ENCODE peak calls at places on chromosomes 4 and X, in five cellular contexts. A is CD8-positive, alpha-beta T cell; Y is lung; Q is psoas muscle; G is pancreas. R is an unnamed sample. For H3K36me3, the result is how much of the 10 kb centered on the place peaks cover.

GRCh38 chr4:15771419-15772058 is 6.6 kb upstream of the CD38 start:
- DNase-seq in Y (no peak), Q (no peak), G (no peak), A (no peak), R (no peak)

GRCh38 chr4:13445841-13446790 is 38.0 kb downstream of the RAB28 start:
- DNase-seq in A (no peak), Y (no peak), G (no peak), Q (no peak), R (peak)

GRCh38 chr4:126727461-126727860 is 905.3 kb upstream of the INTU start:
- DNase-seq in A (no peak), G (no peak), Y (no peak), Q (no peak), R (no peak)

GRCh38 chr4:176084769-176085168 is 19.1 kb downstream of the WDR17 start:
- DNase-seq in Q (no peak), G (no peak), Y (no peak), A (no peak), R (no peak)

GRCh38 chrX:53018627-53019026 is 30.0 kb upstream of the GPR173 start:
- DNase-seq in G (no peak), A (no peak), Y (no peak), Q (no peak), R (no peak)

GRCh38 chrX:152850465-152850864 is 19.6 kb downstream of the NSDHL start:
- DNase-seq in A (no peak), Y (no peak), Q (no peak), G (no peak), R (no peak)

GRCh38 chr4:177490769-177491168 is 48.5 kb upstream of the AGA start:
- DNase-seq in Q (no peak), A (no peak), Y (no peak), G (no peak), R (no peak)

GRCh38 chrX:40871385-40872082 is 136.2 kb upstream of the MED14 start:
- DNase-seq in A (no peak), G (no peak), Y (no peak), Q (no peak), R (no peak)

GRCh38 chrX:47831788-47832187 is 4.9 kb upstream of the ZNF81 start:
- DNase-seq in Y (peak), A (peak), Q (peak), G (peak), R (peak)

GRCh38 chrX:119419146-119419545 is 20.0 kb downstream of the SLC25A43 start:
- DNase-seq in A (no peak), Y (no peak), Q (no peak), G (no peak), R (no peak)

GRCh38 chr4:109816894-109817293 is 1.3 kb downstream of the GAR1 start:
- DNase-seq in Y (no peak), Q (no peak), A (no peak), G (no peak), R (no peak)

GRCh38 chrX:50430917-50431316 is 39.7 kb downstream of the DGKK start:
- DNase-seq in A (no peak), Y (no peak), Q (no peak), G (no peak), R (no peak)

GRCh38 chr4:98706200-98706813 is 47.9 kb upstream of the TSPAN5 start:
- DNase-seq in Q (no peak), Y (no peak), A (peak), G (no peak), R (no peak)

GRCh38 chr4:14064969-14065368 is 437.4 kb upstream of the BOD1L1 start:
- DNase-seq in Q (no peak), Y (no peak), A (no peak), G (no peak), R (no peak)

GRCh38 chr4:133058701-133059100 is 90.4 kb upstream of the PCDH10 start:
- DNase-seq in G (no peak), A (no peak), Y (no peak), Q (no peak), R (no peak)

GRCh38 chr4:8291701-8292387 is 22.3 kb downstream of the HTRA3 start:
- DNase-seq in G (no peak), Q (no peak), A (no peak), Y (no peak), R (peak)

GRCh38 chrX:56729152-56729557 is at the start of gene NBDY:
- DNase-seq in Q (peak), G (peak), Y (no peak), A (peak), R (peak)

GRCh38 chrX:28586891-28587635 is at the start of gene IL1RAPL1:
- DNase-seq in Y (no peak), G (no peak), A (no peak), Q (no peak), R (no peak)

GRCh38 chrX:109312757-109313156 is 169.1 kb downstream of the GUCY2F start:
- DNase-seq in A (no peak), Q (no peak), G (no peak), Y (no peak), R (no peak)

GRCh38 chr4:74447636-74448233 is 2.8 kb downstream of the AREG start:
- DNase-seq in Y (no peak), Q (no peak), G (no peak), A (no peak), R (no peak)

GRCh38 chr4:14196141-14196540 is 568.6 kb upstream of the BOD1L1 start:
- DNase-seq in A (no peak), G (peak), Y (no peak), Q (peak), R (peak)

GRCh38 chr4:53132117-53132889 is 233.6 kb downstream of the SCFD2 start:
- DNase-seq in Y (no peak), A (no peak), Q (no peak), G (no peak), R (no peak)

GRCh38 chr4:114694770-114695169 is 96.2 kb downstream of the UGT8 start:
- DNase-seq in A (no peak), G (no peak), Y (no peak), Q (no peak), R (no peak)

GRCh38 chr4:87069037-87069742 is 134.4 kb downstream of the AFF1 start:
- DNase-seq in A (no peak), G (no peak), Y (no peak), Q (no peak), R (no peak)

GRCh38 chr4:87068591-87069021 is 133.8 kb downstream of the AFF1 start:
- DNase-seq in A (no peak), G (no peak), Y (no peak), Q (no peak), R (no peak)

GRCh38 chr4:87066403-87067119 is 131.8 kb downstream of the AFF1 start:
- DNase-seq in Y (no peak), G (no peak), A (no peak), Q (no peak), R (no peak)

GRCh38 chr4:87065016-87065415 is 130.2 kb downstream of the AFF1 start:
- DNase-seq in A (no peak), Y (no peak), G (no peak), Q (no peak), R (no peak)

DNA sequence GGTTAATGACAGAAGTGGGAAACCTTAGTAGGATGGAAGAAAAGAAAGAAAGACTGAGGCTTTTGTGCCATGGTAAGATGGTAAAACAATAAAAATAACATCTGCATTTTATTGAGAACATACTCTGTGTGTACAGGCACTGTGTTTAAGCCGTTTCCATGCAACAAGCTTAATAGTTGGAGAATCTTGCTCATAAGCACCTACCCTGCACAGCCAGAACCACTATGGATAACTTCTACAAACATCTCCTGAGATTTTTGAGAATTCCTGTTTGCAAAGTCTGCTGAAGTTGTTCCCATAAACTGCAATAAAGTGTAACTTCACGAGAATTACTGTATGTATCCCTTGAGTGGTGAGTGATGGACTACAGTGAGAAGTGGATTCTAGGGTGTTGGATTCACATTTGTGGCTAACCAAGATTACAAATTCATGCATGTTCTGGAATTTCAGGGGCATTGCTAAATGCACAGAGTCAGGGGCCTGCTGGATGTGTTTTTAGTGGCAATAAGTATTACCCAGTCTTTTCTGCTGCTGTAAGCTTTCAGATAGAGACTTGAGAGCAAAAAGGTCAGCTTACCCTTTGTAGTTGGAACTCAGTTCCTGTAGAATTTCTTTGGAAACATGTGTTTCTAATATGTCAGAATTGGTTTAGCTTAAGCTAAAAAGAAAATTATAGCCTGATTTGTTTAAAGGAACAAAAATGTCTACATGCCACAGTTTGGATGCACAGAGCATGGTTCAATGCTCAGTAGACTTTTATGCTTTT is 132.5 kb downstream of the AFF1 start:
- DNase-seq in Q (no peak), G (no peak), Y (no peak), A (no peak), R (no peak)
- H3K36me3 ChIP-seq in Q (under half), G (under half), Y (under half), A (under half), R (under half)

GRCh38 chrX:10120828-10121227 is 35.9 kb upstream of the CLCN4 start:
- DNase-seq in Y (no peak), A (no peak), G (no peak), Q (no peak), R (no peak)
- H3K36me3 ChIP-seq in Y (under half), A (under half), G (under half), Q (under half), R (under half)

DNA sequence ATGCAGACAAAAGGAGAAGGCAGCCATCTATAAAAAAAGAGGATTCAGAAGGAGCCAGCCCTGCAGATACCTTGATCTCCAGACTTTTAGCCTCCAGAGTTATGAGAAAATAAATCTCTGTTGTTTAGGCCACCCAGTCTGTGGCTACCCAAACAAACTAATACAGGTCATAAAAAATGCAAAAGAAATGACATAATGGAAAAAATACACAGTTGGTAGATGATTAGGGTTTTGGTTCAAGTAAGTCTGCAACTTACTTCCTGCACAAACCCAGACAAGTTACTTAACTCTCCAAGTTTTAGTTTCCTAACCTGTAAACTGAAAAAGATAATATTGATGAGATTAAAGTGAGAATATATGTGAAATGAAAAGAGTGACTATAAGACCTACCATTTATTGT is 11.3 kb downstream of the QDPR start:
- DNase-seq in Y (no peak), Q (no peak), G (no peak), A (no peak), R (no peak)
- H3K36me3 ChIP-seq in Y (under half), Q (under half), G (under half), A (under half), R (half or more)

GRCh38 chrX:104330966-104331365 is 76.2 kb upstream of the ESX1 start:
- DNase-seq in Y (no peak), Q (no peak), A (no peak), G (no peak), R (no peak)

GRCh38 chrX:104334971-104335370 is 80.2 kb upstream of the ESX1 start:
- DNase-seq in Q (no peak), Y (no peak), G (no peak), A (no peak), R (no peak)

GRCh38 chrX:104335765-104336164 is 81.0 kb upstream of the ESX1 start:
- DNase-seq in Q (no peak), G (no peak), A (no peak), Y (no peak), R (no peak)
- H3K36me3 ChIP-seq in Q (under half), G (under half), A (under half), Y (under half), R (under half)

GRCh38 chrX:19543020-19543715 is 27.9 kb upstream of the MAP3K15 start:
- DNase-seq in G (no peak), Q (no peak), A (no peak), Y (no peak), R (no peak)
- H3K36me3 ChIP-seq in G (under half), Q (under half), A (under half), Y (under half), R (under half)

GRCh38 chr4:139392797-139393196 is 61.1 kb upstream of the RAB33B start:
- DNase-seq in Y (no peak), Q (no peak), G (no peak), A (no peak), R (no peak)

GRCh38 chr4:139391731-139392130 is 62.2 kb upstream of the RAB33B start:
- DNase-seq in G (no peak), Q (no peak), A (no peak), Y (no peak), R (no peak)

GRCh38 chr4:139386421-139386820 is 67.5 kb upstream of the RAB33B start:
- DNase-seq in Q (no peak), G (no peak), A (no peak), Y (no peak), R (no peak)

DNA sequence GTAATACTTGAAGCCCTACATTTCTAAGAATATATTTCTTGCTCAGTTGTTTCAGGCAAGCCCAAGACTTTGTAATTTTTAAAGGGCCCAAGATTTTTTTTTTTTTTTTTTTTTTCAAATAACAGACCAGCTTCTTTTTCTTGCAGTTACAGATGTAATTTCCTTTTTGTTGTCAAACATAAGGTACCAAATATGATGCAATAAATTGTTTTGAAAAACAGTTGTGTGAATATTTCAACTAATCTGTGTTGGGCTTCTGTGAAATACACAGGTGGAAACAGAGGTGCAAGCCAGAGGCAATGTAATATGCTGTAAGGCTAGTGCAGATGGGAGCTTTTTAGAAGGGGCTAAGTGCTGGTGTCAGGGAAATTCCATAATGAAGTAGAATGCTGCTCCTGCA is 64.8 kb upstream of the RAB33B start:
- DNase-seq in A (no peak), Q (no peak), G (no peak), Y (no peak), R (no peak)
- H3K36me3 ChIP-seq in A (under half), Q (under half), G (under half), Y (under half), R (under half)

DNA sequence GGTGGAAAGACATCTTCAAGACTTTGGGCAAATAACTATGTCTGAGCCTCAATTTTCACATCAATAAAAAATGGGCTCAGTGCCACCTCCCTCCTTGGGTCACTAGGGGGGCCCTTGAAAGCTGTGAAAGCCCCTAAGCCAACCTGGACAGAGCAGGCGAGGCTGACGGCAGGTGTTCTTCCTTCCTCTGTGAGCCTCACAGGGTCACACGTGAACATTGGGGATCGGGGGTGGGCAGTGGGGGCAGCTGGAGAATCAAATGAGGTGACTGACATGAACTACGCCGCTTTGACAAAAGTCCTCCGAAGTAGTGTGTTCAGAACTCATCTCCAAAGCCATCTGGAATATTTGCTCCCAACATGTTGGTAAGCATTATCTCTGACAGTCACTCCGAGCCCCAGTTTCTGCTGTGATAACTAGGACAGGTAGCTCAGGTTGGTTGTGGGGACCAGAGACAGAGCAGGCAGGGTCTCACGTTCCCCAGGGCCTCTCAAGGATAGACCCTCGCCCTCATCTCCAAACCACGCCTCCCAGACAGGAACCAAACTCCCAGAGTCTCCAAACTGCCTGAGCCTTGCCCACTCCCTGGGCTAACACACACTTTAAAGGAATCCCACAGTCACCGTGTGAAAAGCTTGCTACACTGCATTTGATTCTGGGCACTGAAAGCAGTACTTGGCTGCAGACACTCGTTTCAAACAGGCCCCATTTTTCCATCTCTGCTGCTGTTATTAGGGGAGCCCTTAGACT is 825 bp upstream of the WFS1 start:
- DNase-seq in A (no peak), Y (no peak), Q (no peak), G (no peak), R (no peak)
- H3K36me3 ChIP-seq in A (under half), Y (under half), Q (under half), G (under half), R (under half)

GRCh38 chr4:4428966-4429875 is 42.3 kb downstream of the NSG1 start:
- DNase-seq in Q (no peak), A (no peak), Y (no peak), G (no peak), R (no peak)
- H3K36me3 ChIP-seq in Q (under half), A (under half), Y (under half), G (under half), R (under half)

GRCh38 chr4:2248821-2249261 is 6.9 kb upstream of the HAUS3 start:
- DNase-seq in Y (no peak), Q (peak), A (no peak), G (peak), R (no peak)
- H3K36me3 ChIP-seq in Y (half or more), Q (under half), A (under half), G (under half), R (half or more)

DNA sequence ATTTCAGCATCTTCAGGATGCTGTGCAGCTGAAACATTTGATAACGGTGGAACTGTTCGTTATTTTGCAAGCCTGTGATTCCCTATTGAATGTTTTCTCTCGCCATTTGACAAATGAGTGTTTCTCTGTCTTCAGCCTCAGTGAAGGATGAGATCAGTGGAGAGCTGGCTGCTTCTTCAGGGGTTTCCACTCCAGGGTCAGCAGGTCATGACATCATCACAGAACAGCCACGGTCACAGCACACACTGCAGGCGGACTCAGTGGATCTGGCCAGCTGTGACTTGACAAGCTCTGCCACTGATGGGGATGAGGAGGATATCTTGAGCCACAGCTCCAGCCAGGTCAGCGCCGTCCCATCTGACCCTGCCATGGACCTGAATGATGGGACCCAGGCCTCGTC is 52.6 kb downstream of the HTT start:
- DNase-seq in G (no peak), Y (no peak), A (no peak), Q (no peak), R (no peak)
- H3K36me3 ChIP-seq in G (under half), Y (under half), A (under half), Q (under half), R (half or more)